ENCODE peak calls at places on chromosomes 3 and 15, in four cellular contexts. L is HepG2, I is HCT116, P is K562. H is an unnamed sample.

GRCh38 chr15:29685156-29686078 is 136.9 kb downstream of the TJP1 start:
- DNase-seq in I (no peak), P (no peak), L (no peak), H (no peak)

GRCh38 chr3:5087209-5087608 is 34.9 kb upstream of the ARL8B start:
- DNase-seq in L (no peak), P (no peak), I (no peak), H (no peak)

GRCh38 chr3:105813710-105814109 is 55.1 kb downstream of the CBLB start:
- DNase-seq in I (no peak), L (no peak), P (no peak), H (no peak)

GRCh38 chr3:141275032-141275422 is 43.4 kb downstream of the PXYLP1 start:
- DNase-seq in P (no peak), I (no peak), L (peak; percentile 24), H (no peak)

GRCh38 chr15:52642386-52643361 is 36.5 kb downstream of the ATOSA start:
- DNase-seq in L (no peak), I (no peak), P (no peak), H (no peak)

GRCh38 chr15:99424978-99425665 is 140.7 kb upstream of the MEF2A start:
- DNase-seq in I (no peak), L (peak; percentile 54), P (no peak), H (no peak)

GRCh38 chr15:92019706-92020105 is 166.2 kb downstream of the SLCO3A1 start:
- DNase-seq in L (no peak), P (no peak), I (no peak), H (no peak)

GRCh38 chr15:38991126-38991525 is 426.5 kb upstream of the RASGRP1 start:
- DNase-seq in I (peak; percentile 8), L (peak; percentile 13), P (no peak), H (peak; percentile 4)

GRCh38 chr3:178494376-178494775 is 41.9 kb upstream of the KCNMB2 start:
- DNase-seq in I (no peak), P (no peak), L (no peak), H (no peak)

GRCh38 chr15:66707310-66708160 is 5.5 kb downstream of the SMAD6 start:
- DNase-seq in I (no peak), P (no peak), L (peak; percentile 47), H (no peak)

GRCh38 chr3:61853912-61854311 is 292.5 kb downstream of the PTPRG start:
- DNase-seq in I (no peak), L (no peak), P (no peak), H (no peak)

GRCh38 chr3:126540342-126540849 is 16.4 kb downstream of the CHST13 start:
- DNase-seq in P (no peak), I (peak; percentile 76), L (no peak), H (peak; percentile 57)

GRCh38 chr15:62277816-62278394 is 112.8 kb upstream of the C2CD4B start:
- DNase-seq in P (no peak), I (no peak), L (no peak), H (no peak)

GRCh38 chr3:30354513-30354912 is 251.9 kb upstream of the TGFBR2 start:
- DNase-seq in I (no peak), P (no peak), L (no peak), H (no peak)

GRCh38 chr3:182959474-182960350 is 20.6 kb downstream of the DCUN1D1 start:
- DNase-seq in I (no peak), L (no peak), P (no peak), H (no peak)

GRCh38 chr3:40057077-40057476 is 247.7 kb downstream of the MYRIP start:
- DNase-seq in P (no peak), L (no peak), I (no peak), H (no peak)

GRCh38 chr15:20645956-20646355 is 104.4 kb upstream of the GOLGA6L6 start:
- DNase-seq in P (no peak), L (no peak), I (no peak), H (no peak)

GRCh38 chr3:111917300-111917699 is 58.2 kb downstream of the PHLDB2 start:
- DNase-seq in L (no peak), P (no peak), I (peak; percentile 95), H (no peak)

GRCh38 chr3:149751551-149751950 is 738 bp downstream of the COMMD2 start:
- DNase-seq in L (no peak), P (no peak), I (no peak), H (no peak)

GRCh38 chr3:25783661-25784512 is 644 bp upstream of the NGLY1 start:
- DNase-seq in P (peak; percentile 25), L (peak; percentile 30), I (no peak), H (no peak)

DNA sequence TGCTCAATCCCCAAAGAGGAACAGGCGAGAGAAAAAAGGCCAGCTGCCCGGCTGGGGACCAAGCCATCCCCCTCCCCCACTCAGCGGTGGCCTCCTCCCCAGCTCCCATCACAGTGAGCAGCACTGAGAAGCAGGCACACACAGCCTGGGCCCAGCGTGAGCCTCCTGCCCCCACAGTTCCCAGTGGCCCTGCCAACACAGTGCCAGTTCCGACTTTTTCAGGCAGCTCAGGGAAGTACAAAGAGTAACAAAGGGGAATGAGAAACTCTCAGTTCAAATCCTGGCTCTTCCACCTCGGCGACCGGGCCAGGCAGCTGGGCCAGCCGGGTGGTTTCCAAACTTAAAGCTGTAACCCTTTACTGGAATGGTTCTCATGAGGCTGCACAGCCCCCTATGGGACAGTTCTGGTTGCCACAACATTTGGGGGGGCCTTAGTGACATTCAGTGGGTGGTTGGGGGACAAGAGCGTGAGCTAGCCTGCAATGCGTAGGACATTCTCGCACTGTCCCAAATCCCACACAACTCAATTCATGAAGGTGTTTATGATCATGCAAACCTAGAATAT is 18.4 kb downstream of the TNK2 start:
- DNase-seq in P (no peak), L (no peak), I (no peak), H (no peak)
- TF ChIP-seq TCF7L2 in P (no peak), L (no peak), I (no peak), H (no peak)

DNA sequence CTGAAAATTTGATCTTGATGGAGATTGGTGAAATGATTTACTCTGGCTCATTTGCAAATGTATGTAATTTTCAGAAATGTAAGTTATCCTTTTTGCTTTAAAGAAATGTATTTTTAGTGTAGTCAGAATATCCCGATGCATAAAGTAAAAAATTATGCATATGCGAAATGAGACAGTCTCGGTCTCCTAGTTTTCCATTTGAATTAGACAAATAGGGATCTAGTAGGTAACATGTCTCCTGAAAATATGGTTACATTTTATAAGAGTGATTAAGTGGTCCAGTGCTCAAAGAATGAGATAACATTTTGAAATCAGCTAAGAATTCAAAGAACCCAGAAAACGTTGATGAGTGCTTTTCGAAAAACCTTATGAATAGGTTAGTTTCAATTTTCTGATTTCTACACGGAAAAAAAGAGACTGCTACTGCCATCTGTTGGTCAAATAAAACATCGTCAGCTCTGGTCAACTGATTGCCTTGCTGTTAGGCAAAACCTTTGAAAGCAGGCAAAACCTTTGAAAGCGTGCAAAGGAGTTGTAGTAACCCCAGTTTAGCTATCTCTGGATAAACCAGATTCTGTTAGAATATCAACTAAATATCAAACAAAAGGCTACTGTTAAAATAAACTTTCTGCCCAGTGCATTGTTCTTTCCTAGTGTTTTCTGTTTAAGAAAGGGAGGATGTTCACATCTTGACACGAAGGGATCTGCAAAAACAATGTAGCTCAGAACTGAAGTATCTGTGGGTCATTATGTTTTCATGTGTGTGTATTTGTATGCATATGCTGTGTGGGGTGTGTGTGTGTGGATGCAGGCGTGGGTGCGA is 59.3 kb upstream of the CHMP2B start:
- DNase-seq in I (peak; percentile 46), P (peak; percentile 20), L (peak; percentile 31), H (peak; percentile 36)
- H3K27ac ChIP-seq in I (no peak overlapping the region), P (no peak overlapping the region), L (no peak overlapping the region), H (no peak overlapping the region)

DNA sequence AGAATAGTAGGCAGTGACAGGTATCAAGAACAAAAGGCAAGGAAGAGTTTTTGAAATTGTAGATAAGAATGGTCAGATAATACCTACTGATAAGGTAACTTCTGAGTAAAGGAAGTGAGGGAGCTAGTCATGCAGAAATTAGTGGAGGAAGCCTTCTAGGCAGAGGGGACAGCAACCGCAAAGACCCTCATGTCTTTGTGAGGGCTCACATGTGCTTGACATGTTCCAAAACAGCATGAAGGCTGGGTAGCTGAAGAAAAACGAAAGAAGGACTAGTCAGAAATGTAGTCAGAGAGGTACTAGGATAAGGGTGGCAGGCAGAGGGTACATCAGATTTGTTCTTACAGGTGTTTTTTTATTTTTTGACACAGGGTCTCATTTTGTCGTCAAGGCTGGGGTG is 5.3 kb downstream of the SIN3A start:
- DNase-seq in L (no peak), I (no peak), P (no peak), H (no peak)
- H3K4me1 ChIP-seq in L (peaks cover 20% of the 10 kb centered on the region), I (peaks cover 13% of the 10 kb centered on the region), P (peaks cover 18% of the 10 kb centered on the region), H (peaks cover 19% of the 10 kb centered on the region)

GRCh38 chr15:78007965-78008886 is 69.3 kb downstream of the TBC1D2B start:
- DNase-seq in L (no peak), P (no peak), I (no peak), H (no peak)
- TF ChIP-seq TCF7L2 in L (no peak), P (no peak), I (no peak), H (no peak)

GRCh38 chr3:159796226-159796625 is 192.4 kb upstream of the IL12A start:
- DNase-seq in L (no peak), P (no peak), I (no peak), H (no peak)
- H3K27ac ChIP-seq in L (no peak overlapping the region), P (no peak overlapping the region), I (no peak overlapping the region), H (no peak overlapping the region)

DNA sequence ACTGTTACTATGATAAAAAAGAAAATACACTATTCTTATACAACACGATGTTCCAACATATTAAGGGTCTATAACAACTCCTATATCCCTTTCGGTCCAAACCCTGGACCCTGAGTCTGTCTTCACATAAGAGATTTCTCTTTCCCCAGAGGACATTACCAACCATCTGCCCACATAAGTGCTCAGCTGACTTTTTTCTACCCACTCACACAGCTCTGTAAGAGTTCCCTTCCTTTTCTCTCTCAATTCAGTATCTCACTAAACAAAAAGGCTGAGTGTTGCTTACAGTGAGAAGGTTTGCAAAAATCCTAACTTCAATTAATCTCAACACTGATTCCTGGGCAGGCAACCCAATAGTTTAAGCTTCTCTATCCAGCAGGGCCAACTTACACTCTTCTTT is 30.5 kb downstream of the ITGB5 start:
- DNase-seq in L (no peak), I (no peak), P (no peak), H (no peak)
- H3K4me1 ChIP-seq in L (no peaks in the 10 kb centered on the region), I (peaks cover 31% of the 10 kb centered on the region), P (no peaks in the 10 kb centered on the region), H (peaks cover 31% of the 10 kb centered on the region)

DNA sequence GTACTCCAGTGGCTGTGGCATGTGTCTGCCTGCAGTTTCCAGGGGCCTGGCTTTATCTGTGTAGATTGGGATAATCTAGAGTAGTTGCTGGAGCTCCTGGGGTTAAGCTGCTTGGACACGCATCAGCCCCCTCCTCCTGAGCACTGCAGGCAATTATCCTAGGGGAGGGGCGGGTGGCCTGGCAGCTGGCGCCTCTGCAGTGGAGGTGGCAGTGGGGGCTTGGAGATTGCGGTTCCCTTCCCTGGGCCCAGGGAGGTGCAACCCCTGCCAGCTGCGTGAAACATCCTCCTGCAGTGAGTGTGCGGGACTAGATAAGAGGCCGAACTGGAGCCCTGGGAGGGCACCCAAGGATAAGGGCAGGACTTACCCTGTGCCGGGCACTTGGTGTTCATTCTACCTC is 68.2 kb downstream of the EFCAB12 start:
- DNase-seq in P (no peak), I (no peak), L (no peak), H (no peak)
- TF ChIP-seq TCF7L2 in P (no peak), I (no peak), L (no peak), H (no peak)

H was measured in Panc1.